ENCODE peak calls at places on chromosomes 5 and 9, in six cellular contexts. One of them, this sample, is unnamed.

GRCh38 chr9:88660611-88661010 is 125.6 kb downstream of the NXNL2 start:
- DNase-seq in K562: peak; percentile 12
- DNase-seq in H1: peak; percentile 53
- DNase-seq in HepG2: peak; percentile 50
- DNase-seq in GM12878: no peak
- DNase-seq in GM12892: no peak
- DNase-seq in this sample: no peak

GRCh38 chr9:81417299-81417675 is 272.1 kb downstream of the TLE1 start:
- DNase-seq in H1: no peak
- DNase-seq in GM12878: no peak
- DNase-seq in HepG2: no peak
- DNase-seq in K562: no peak
- DNase-seq in GM12892: no peak
- DNase-seq in this sample: no peak

GRCh38 chr5:51381801-51382507 is 1.3 kb upstream of the ISL1 start:
- DNase-seq in GM12892: no peak
- DNase-seq in H1: no peak
- DNase-seq in GM12878: no peak
- DNase-seq in HepG2: no peak
- DNase-seq in K562: no peak
- DNase-seq in this sample: no peak

GRCh38 chr5:134438641-134439621 is 27.2 kb upstream of the CDKN2AIPNL start:
- DNase-seq in HepG2: peak; percentile 26
- DNase-seq in H1: no peak
- DNase-seq in K562: no peak
- DNase-seq in GM12878: no peak
- DNase-seq in GM12892: no peak
- DNase-seq in this sample: no peak

GRCh38 chr5:111853748-111854147 is 96.8 kb upstream of the NREP start:
- DNase-seq in HepG2: no peak
- DNase-seq in GM12878: peak; percentile 41
- DNase-seq in K562: no peak
- DNase-seq in GM12892: no peak
- DNase-seq in H1: no peak
- DNase-seq in this sample: no peak

GRCh38 chr5:143541943-143542797 is 138.7 kb upstream of the NR3C1 start:
- DNase-seq in K562: no peak
- DNase-seq in HepG2: no peak
- DNase-seq in GM12878: no peak
- DNase-seq in GM12892: no peak
- DNase-seq in H1: no peak
- DNase-seq in this sample: no peak

GRCh38 chr5:90096415-90097081 is 313.0 kb downstream of the CETN3 start:
- DNase-seq in GM12892: no peak
- DNase-seq in GM12878: no peak
- DNase-seq in HepG2: peak; percentile 10
- DNase-seq in K562: peak; percentile 48
- DNase-seq in H1: no peak
- DNase-seq in this sample: no peak

GRCh38 chr5:32274548-32275420 is 38.0 kb downstream of the MTMR12 start:
- DNase-seq in H1: no peak
- DNase-seq in GM12892: no peak
- DNase-seq in GM12878: no peak
- DNase-seq in K562: no peak
- DNase-seq in HepG2: no peak
- DNase-seq in this sample: no peak

GRCh38 chr9:82549174-82549821 is 513.6 kb downstream of the RASEF start:
- DNase-seq in H1: no peak
- DNase-seq in HepG2: peak; percentile 21
- DNase-seq in GM12892: no peak
- DNase-seq in K562: no peak
- DNase-seq in GM12878: no peak
- DNase-seq in this sample: no peak

GRCh38 chr5:175347027-175347426 is 97.0 kb downstream of the DRD1 start:
- DNase-seq in GM12892: no peak
- DNase-seq in GM12878: no peak
- DNase-seq in HepG2: no peak
- DNase-seq in H1: no peak
- DNase-seq in K562: no peak
- DNase-seq in this sample: no peak

GRCh38 chr9:30673132-30673531 is 1711.3 kb upstream of the ACO1 start:
- DNase-seq in GM12878: no peak
- DNase-seq in HepG2: no peak
- DNase-seq in K562: no peak
- DNase-seq in GM12892: no peak
- DNase-seq in H1: no peak
- DNase-seq in this sample: no peak

GRCh38 chr5:39517800-39518199 is 93.0 kb upstream of the DAB2 start:
- DNase-seq in HepG2: no peak
- DNase-seq in GM12892: no peak
- DNase-seq in K562: no peak
- DNase-seq in GM12878: no peak
- DNase-seq in H1: no peak
- DNase-seq in this sample: no peak

GRCh38 chr9:14994738-14995137 is 84.5 kb upstream of the FREM1 start:
- DNase-seq in HepG2: no peak
- DNase-seq in H1: no peak
- DNase-seq in K562: no peak
- DNase-seq in GM12878: no peak
- DNase-seq in GM12892: no peak
- DNase-seq in this sample: no peak

GRCh38 chr9:14992025-14992424 is 81.8 kb upstream of the FREM1 start:
- DNase-seq in HepG2: no peak
- DNase-seq in H1: no peak
- DNase-seq in GM12878: no peak
- DNase-seq in K562: peak; percentile 34
- DNase-seq in GM12892: no peak
- DNase-seq in this sample: no peak

GRCh38 chr9:14993891-14994554 is 83.8 kb upstream of the FREM1 start:
- DNase-seq in HepG2: no peak
- DNase-seq in K562: no peak
- DNase-seq in GM12878: no peak
- DNase-seq in GM12892: no peak
- DNase-seq in H1: no peak
- DNase-seq in this sample: no peak

GRCh38 chr9:14992516-14992915 is 82.3 kb upstream of the FREM1 start:
- DNase-seq in H1: no peak
- DNase-seq in HepG2: no peak
- DNase-seq in K562: peak; percentile 20
- DNase-seq in GM12878: no peak
- DNase-seq in GM12892: no peak
- DNase-seq in this sample: no peak

DNA sequence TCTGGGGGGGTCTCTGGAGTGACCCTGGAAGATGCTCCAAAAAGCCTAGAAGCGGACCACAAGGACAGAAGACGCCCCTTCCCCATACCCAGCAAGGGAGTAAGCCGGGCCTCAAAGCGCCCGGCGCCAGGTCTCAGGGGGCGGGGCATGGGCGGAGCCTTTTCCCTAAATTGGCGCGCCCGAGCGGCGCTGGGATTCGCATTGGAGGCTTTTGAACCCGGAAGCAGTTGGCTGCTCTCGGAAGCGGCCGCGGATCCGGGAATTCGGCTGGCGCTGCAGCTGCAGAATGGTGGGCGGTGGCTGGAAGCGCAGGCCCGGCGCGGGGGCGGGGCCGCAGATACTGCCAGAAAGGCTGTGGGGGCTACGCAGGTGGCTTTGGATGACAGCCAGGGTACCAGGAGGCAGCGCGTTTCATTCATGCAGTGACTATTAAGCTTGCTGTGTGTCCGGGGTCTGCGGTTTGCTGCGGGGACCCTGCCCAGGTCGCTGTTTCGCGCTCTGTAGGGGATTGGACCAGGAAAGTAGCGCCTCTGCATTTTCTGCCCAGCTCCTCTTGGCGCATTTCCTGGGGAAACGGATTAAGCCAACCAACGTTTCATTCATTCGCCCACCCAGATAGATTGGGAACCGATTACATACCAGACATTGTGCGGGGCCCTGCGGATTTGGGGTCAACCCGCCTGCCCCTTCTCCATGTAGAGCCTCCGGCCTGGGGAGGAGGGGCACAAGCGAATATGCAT is 83.0 kb upstream of the FREM1 start:
- DNase-seq in H1: peak; percentile 88
- DNase-seq in K562: peak; percentile 92
- DNase-seq in GM12892: no peak
- DNase-seq in GM12878: no peak
- DNase-seq in HepG2: no peak
- DNase-seq in this sample: no peak
- TF ChIP-seq POLR2A in H1: peak; percentile 28
- TF ChIP-seq POLR2A in K562: peak; percentile 54
- TF ChIP-seq POLR2A in GM12892: no peak
- TF ChIP-seq POLR2A in GM12878: no peak
- TF ChIP-seq POLR2A in HepG2: no peak
- TF ChIP-seq POLR2A in this sample: no peak

DNA sequence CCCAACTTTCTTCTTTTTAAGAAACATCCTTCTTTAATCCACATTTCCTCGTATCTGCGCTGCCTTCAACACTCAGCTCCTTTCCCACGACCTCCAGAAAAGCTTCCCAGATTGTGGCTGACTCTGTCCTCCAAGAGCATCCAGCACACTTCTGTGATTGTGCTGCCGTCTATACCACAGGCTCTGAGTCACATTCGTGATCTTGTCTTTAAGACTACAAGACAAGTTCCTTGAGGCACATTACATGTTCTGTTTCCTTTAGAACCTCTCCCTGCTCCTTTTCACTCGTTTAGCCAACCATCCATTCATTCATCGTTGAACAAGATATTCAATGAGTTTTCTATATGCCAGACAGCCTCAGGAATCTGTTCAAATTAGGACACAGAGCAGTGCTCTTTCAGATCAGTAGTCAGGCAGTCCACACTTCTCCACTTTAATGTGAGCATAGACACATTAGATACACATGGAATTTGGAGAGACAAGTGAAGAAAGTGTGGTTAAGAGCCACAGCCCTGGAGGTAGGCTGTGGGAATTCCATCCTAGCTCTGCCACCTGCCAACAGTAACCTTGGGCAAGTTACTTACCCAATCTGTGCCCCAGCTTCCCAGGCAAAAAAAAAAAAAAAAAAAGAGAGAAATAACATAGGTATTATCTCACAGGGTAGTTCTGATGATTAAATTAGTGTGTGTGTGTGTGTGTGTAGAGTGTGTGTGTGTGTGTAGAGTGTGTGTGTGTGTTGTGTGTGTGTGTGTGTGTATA is 18.9 kb downstream of the WHRN start:
- DNase-seq in K562: no peak
- DNase-seq in GM12878: no peak
- DNase-seq in HepG2: no peak
- DNase-seq in H1: no peak
- DNase-seq in GM12892: no peak
- DNase-seq in this sample: no peak
- TF ChIP-seq TAF1 in K562: no peak
- TF ChIP-seq TAF1 in GM12878: no peak
- TF ChIP-seq TAF1 in HepG2: no peak
- TF ChIP-seq TAF1 in H1: no peak
- TF ChIP-seq TAF1 in GM12892: no peak
- TF ChIP-seq TAF1 in this sample: no peak

DNA sequence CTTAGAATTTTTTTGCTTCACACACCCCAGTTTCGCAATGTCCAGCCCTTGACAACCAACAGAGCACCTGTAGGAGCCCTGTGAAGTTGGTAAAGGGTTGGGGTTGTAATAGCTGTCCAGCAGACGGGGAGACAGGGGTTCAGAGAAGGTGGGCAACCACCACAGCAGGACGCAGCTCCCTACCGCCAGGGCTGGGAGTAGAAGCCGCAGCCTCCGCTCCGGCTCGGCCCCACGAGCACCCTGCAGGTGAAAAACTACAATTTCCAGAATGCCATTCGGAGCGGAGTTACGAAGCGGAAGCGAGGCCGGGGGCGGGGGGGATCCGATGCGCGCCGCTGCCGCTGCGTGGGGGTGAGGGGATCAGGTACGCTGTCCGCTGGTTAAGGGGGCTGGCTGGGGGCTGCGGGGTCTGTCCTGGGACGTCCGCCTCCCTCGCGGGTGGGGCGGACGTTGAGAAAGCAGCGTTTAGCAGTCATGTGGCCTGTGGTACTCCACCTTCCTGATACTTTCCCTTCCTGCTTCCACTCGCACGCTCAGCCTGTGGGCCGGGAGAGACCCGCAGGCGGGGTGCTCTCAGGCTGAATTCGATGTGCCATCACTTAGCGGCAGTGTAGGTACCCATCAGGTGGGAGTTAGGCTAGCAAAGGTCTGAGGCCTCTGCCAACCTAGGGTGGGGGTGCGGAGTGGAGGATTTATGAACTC is at the start of gene TRMT10B:
- DNase-seq in HepG2: peak; percentile 61
- DNase-seq in GM12878: peak; percentile 34
- DNase-seq in GM12892: peak; percentile 81
- DNase-seq in H1: peak; percentile 82
- DNase-seq in K562: peak; percentile 86
- DNase-seq in this sample: peak; percentile 85
- TF ChIP-seq POLR2A in HepG2: peak; percentile 78
- TF ChIP-seq POLR2A in GM12878: peak; percentile 75
- TF ChIP-seq POLR2A in GM12892: peak; percentile 67
- TF ChIP-seq POLR2A in H1: no peak
- TF ChIP-seq POLR2A in K562: peak; percentile 72
- TF ChIP-seq POLR2A in this sample: peak; percentile 57

DNA sequence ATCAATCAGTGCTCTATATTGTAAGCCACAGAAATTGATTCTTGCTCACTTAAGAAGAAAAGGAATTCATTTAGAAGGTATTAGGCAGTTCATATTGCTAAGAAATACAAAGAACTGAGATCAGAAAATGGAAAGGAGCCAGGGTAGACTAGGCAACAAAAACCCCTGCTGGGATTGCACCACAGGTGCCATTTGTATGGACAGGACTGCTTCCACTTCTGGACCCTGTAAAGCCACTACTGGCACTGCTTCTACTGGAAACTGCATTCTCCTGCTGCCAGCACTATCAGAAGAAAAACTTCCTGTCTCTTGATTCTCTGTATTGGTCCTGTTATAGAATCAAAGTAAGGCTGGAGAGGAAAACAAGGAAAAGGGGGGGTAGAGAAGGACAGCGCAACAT is 45.9 kb downstream of the CERT1 start:
- DNase-seq in HepG2: no peak
- DNase-seq in GM12878: no peak
- DNase-seq in GM12892: no peak
- DNase-seq in H1: no peak
- DNase-seq in K562: no peak
- DNase-seq in this sample: no peak
- TF ChIP-seq TAF1 in HepG2: no peak
- TF ChIP-seq TAF1 in GM12878: no peak
- TF ChIP-seq TAF1 in GM12892: no peak
- TF ChIP-seq TAF1 in H1: no peak
- TF ChIP-seq TAF1 in K562: no peak
- TF ChIP-seq TAF1 in this sample: no peak

DNA sequence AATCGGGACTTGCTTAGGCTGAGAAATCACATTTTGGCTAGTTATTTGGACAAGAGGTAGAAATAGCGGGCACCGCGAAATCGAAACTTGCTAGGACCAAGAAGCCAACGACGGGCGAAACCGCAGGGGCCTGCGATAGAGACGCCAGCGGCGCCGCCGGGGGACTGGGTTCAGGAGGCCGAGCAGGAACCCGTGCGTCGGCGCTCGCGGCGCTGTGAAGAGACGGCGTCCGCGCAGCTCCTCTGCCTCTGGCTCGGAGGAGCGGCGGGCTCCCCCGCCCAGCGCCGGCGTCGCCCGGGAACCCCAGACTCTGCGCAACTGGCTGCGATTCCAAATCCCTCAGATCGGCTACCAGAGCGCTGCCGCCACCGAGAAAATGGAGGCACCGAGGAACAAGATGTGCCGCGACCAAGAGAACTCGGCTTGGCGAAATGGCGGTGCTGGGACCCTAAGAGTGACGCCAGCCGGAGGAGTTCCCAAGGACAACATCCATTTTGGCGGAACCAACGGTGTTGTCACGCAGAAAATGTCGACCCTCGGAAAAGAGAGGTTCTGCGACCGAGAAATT is 26.2 kb upstream of the ANXA2R start:
- DNase-seq in HepG2: peak; percentile 55
- DNase-seq in GM12878: peak; percentile 30
- DNase-seq in GM12892: peak; percentile 36
- DNase-seq in H1: peak; percentile 82
- DNase-seq in K562: peak; percentile 78
- DNase-seq in this sample: peak; percentile 28
- TF ChIP-seq POLR2A in HepG2: peak; percentile 51
- TF ChIP-seq POLR2A in GM12878: peak; percentile 73
- TF ChIP-seq POLR2A in GM12892: peak; percentile 50
- TF ChIP-seq POLR2A in H1: no peak
- TF ChIP-seq POLR2A in K562: no peak
- TF ChIP-seq POLR2A in this sample: no peak

This sample was measured in GM12891.